ENCODE peak calls at places on chromosomes 12 and 14, in nine cellular contexts. One of them, this sample, is unnamed.
A peak's percentile ranks its signal among the peaks of the same experiment; 100 is the strongest.

GRCh38 chr12:71804505-71804904 is 35.1 kb upstream of the TBC1D15 start:
- DNase-seq in HEK293T: no peak
- DNase-seq in NCI-H2029 treated with DMSO at 0.1 percent for 48 hours: no peak
- DNase-seq in left ventricle myocardium superior: no peak
- DNase-seq in kidney epithelial cell: no peak
- DNase-seq in skeletal muscle cell: no peak
- DNase-seq in stimulated activated CD4-positive, alpha-beta T cell treated with anti-CD3 and anti-CD28 coated beads, Interleukin-15, amount 100 ng/mL, for 48 hours: no peak
- DNase-seq in activated T-cell treated with anti-CD3 and anti-CD28 coated beads, Interleukin-2, amount 50 U/mL, for 4 hours: no peak
- DNase-seq in NCI-H1694 treated with DMSO at 0.1 percent for 48 hours: no peak
- DNase-seq in this sample: no peak

GRCh38 chr12:79927772-79928474 is 7.0 kb downstream of the PPP1R12A start:
- DNase-seq in NCI-H1694 treated with DMSO at 0.1 percent for 48 hours: no peak
- DNase-seq in HEK293T: no peak
- DNase-seq in kidney epithelial cell: no peak
- DNase-seq in stimulated activated CD4-positive, alpha-beta T cell treated with anti-CD3 and anti-CD28 coated beads, Interleukin-15, amount 100 ng/mL, for 48 hours: no peak
- DNase-seq in left ventricle myocardium superior: no peak
- DNase-seq in activated T-cell treated with anti-CD3 and anti-CD28 coated beads, Interleukin-2, amount 50 U/mL, for 4 hours: peak; percentile 21
- DNase-seq in skeletal muscle cell: no peak
- DNase-seq in NCI-H2029 treated with DMSO at 0.1 percent for 48 hours: no peak
- DNase-seq in this sample: no peak

GRCh38 chr12:49232940-49233841 is 31.7 kb upstream of the TUBA1C start:
- DNase-seq in activated T-cell treated with anti-CD3 and anti-CD28 coated beads, Interleukin-2, amount 50 U/mL, for 4 hours: no peak
- DNase-seq in kidney epithelial cell: no peak
- DNase-seq in NCI-H1694 treated with DMSO at 0.1 percent for 48 hours: peak; percentile 66
- DNase-seq in NCI-H2029 treated with DMSO at 0.1 percent for 48 hours: peak; percentile 65
- DNase-seq in skeletal muscle cell: no peak
- DNase-seq in HEK293T: peak; percentile 45
- DNase-seq in stimulated activated CD4-positive, alpha-beta T cell treated with anti-CD3 and anti-CD28 coated beads, Interleukin-15, amount 100 ng/mL, for 48 hours: no peak
- DNase-seq in left ventricle myocardium superior: peak; percentile 81
- DNase-seq in this sample: peak; percentile 64

GRCh38 chr14:73467800-73468199 is 9.5 kb upstream of the NUMB start:
- DNase-seq in stimulated activated CD4-positive, alpha-beta T cell treated with anti-CD3 and anti-CD28 coated beads, Interleukin-15, amount 100 ng/mL, for 48 hours: no peak
- DNase-seq in NCI-H2029 treated with DMSO at 0.1 percent for 48 hours: no peak
- DNase-seq in left ventricle myocardium superior: no peak
- DNase-seq in HEK293T: no peak
- DNase-seq in NCI-H1694 treated with DMSO at 0.1 percent for 48 hours: no peak
- DNase-seq in skeletal muscle cell: peak; percentile 80
- DNase-seq in kidney epithelial cell: no peak
- DNase-seq in activated T-cell treated with anti-CD3 and anti-CD28 coated beads, Interleukin-2, amount 50 U/mL, for 4 hours: peak; percentile 24
- DNase-seq in this sample: no peak

GRCh38 chr14:106286697-106287290 is 760.4 kb downstream of the TMEM121 start:
- DNase-seq in NCI-H2029 treated with DMSO at 0.1 percent for 48 hours: no peak
- DNase-seq in skeletal muscle cell: no peak
- DNase-seq in kidney epithelial cell: no peak
- DNase-seq in activated T-cell treated with anti-CD3 and anti-CD28 coated beads, Interleukin-2, amount 50 U/mL, for 4 hours: no peak
- DNase-seq in HEK293T: peak; percentile 27
- DNase-seq in left ventricle myocardium superior: no peak
- DNase-seq in stimulated activated CD4-positive, alpha-beta T cell treated with anti-CD3 and anti-CD28 coated beads, Interleukin-15, amount 100 ng/mL, for 48 hours: no peak
- DNase-seq in NCI-H1694 treated with DMSO at 0.1 percent for 48 hours: no peak
- DNase-seq in this sample: no peak

GRCh38 chr12:22287056-22287455 is 47.5 kb downstream of the ST8SIA1 start:
- DNase-seq in skeletal muscle cell: no peak
- DNase-seq in NCI-H2029 treated with DMSO at 0.1 percent for 48 hours: no peak
- DNase-seq in HEK293T: no peak
- DNase-seq in kidney epithelial cell: no peak
- DNase-seq in stimulated activated CD4-positive, alpha-beta T cell treated with anti-CD3 and anti-CD28 coated beads, Interleukin-15, amount 100 ng/mL, for 48 hours: no peak
- DNase-seq in NCI-H1694 treated with DMSO at 0.1 percent for 48 hours: no peak
- DNase-seq in activated T-cell treated with anti-CD3 and anti-CD28 coated beads, Interleukin-2, amount 50 U/mL, for 4 hours: no peak
- DNase-seq in left ventricle myocardium superior: no peak
- DNase-seq in this sample: no peak

GRCh38 chr12:108854055-108854452 is 3.3 kb downstream of the SSH1 start:
- DNase-seq in left ventricle myocardium superior: no peak
- DNase-seq in HEK293T: no peak
- DNase-seq in NCI-H1694 treated with DMSO at 0.1 percent for 48 hours: no peak
- DNase-seq in kidney epithelial cell: no peak
- DNase-seq in stimulated activated CD4-positive, alpha-beta T cell treated with anti-CD3 and anti-CD28 coated beads, Interleukin-15, amount 100 ng/mL, for 48 hours: no peak
- DNase-seq in activated T-cell treated with anti-CD3 and anti-CD28 coated beads, Interleukin-2, amount 50 U/mL, for 4 hours: no peak
- DNase-seq in skeletal muscle cell: peak; percentile 90
- DNase-seq in NCI-H2029 treated with DMSO at 0.1 percent for 48 hours: no peak
- DNase-seq in this sample: no peak

GRCh38 chr14:66649515-66649914 is 141.6 kb downstream of the GPHN start:
- DNase-seq in stimulated activated CD4-positive, alpha-beta T cell treated with anti-CD3 and anti-CD28 coated beads, Interleukin-15, amount 100 ng/mL, for 48 hours: no peak
- DNase-seq in skeletal muscle cell: no peak
- DNase-seq in activated T-cell treated with anti-CD3 and anti-CD28 coated beads, Interleukin-2, amount 50 U/mL, for 4 hours: no peak
- DNase-seq in left ventricle myocardium superior: no peak
- DNase-seq in HEK293T: no peak
- DNase-seq in NCI-H2029 treated with DMSO at 0.1 percent for 48 hours: no peak
- DNase-seq in kidney epithelial cell: no peak
- DNase-seq in NCI-H1694 treated with DMSO at 0.1 percent for 48 hours: no peak
- DNase-seq in this sample: no peak

GRCh38 chr12:115383668-115384067 is 699.7 kb upstream of the TBX3 start:
- DNase-seq in stimulated activated CD4-positive, alpha-beta T cell treated with anti-CD3 and anti-CD28 coated beads, Interleukin-15, amount 100 ng/mL, for 48 hours: no peak
- DNase-seq in NCI-H1694 treated with DMSO at 0.1 percent for 48 hours: no peak
- DNase-seq in NCI-H2029 treated with DMSO at 0.1 percent for 48 hours: no peak
- DNase-seq in kidney epithelial cell: no peak
- DNase-seq in activated T-cell treated with anti-CD3 and anti-CD28 coated beads, Interleukin-2, amount 50 U/mL, for 4 hours: no peak
- DNase-seq in skeletal muscle cell: peak; percentile 75
- DNase-seq in HEK293T: no peak
- DNase-seq in left ventricle myocardium superior: no peak
- DNase-seq in this sample: no peak

GRCh38 chr12:2324375-2324774 is 271.6 kb downstream of the CACNA1C start:
- DNase-seq in NCI-H2029 treated with DMSO at 0.1 percent for 48 hours: peak; percentile 92
- DNase-seq in skeletal muscle cell: no peak
- DNase-seq in NCI-H1694 treated with DMSO at 0.1 percent for 48 hours: peak; percentile 54
- DNase-seq in kidney epithelial cell: no peak
- DNase-seq in activated T-cell treated with anti-CD3 and anti-CD28 coated beads, Interleukin-2, amount 50 U/mL, for 4 hours: no peak
- DNase-seq in left ventricle myocardium superior: no peak
- DNase-seq in HEK293T: no peak
- DNase-seq in stimulated activated CD4-positive, alpha-beta T cell treated with anti-CD3 and anti-CD28 coated beads, Interleukin-15, amount 100 ng/mL, for 48 hours: no peak
- DNase-seq in this sample: no peak

GRCh38 chr12:69726922-69727321 is 11.7 kb upstream of the RAB3IP start:
- DNase-seq in left ventricle myocardium superior: no peak
- DNase-seq in NCI-H2029 treated with DMSO at 0.1 percent for 48 hours: no peak
- DNase-seq in skeletal muscle cell: no peak
- DNase-seq in stimulated activated CD4-positive, alpha-beta T cell treated with anti-CD3 and anti-CD28 coated beads, Interleukin-15, amount 100 ng/mL, for 48 hours: no peak
- DNase-seq in activated T-cell treated with anti-CD3 and anti-CD28 coated beads, Interleukin-2, amount 50 U/mL, for 4 hours: no peak
- DNase-seq in NCI-H1694 treated with DMSO at 0.1 percent for 48 hours: no peak
- DNase-seq in HEK293T: no peak
- DNase-seq in kidney epithelial cell: no peak
- DNase-seq in this sample: no peak

GRCh38 chr14:62645649-62646048 is 399.6 kb downstream of the KCNH5 start:
- DNase-seq in kidney epithelial cell: no peak
- DNase-seq in skeletal muscle cell: no peak
- DNase-seq in NCI-H2029 treated with DMSO at 0.1 percent for 48 hours: no peak
- DNase-seq in NCI-H1694 treated with DMSO at 0.1 percent for 48 hours: no peak
- DNase-seq in left ventricle myocardium superior: no peak
- DNase-seq in HEK293T: no peak
- DNase-seq in activated T-cell treated with anti-CD3 and anti-CD28 coated beads, Interleukin-2, amount 50 U/mL, for 4 hours: no peak
- DNase-seq in stimulated activated CD4-positive, alpha-beta T cell treated with anti-CD3 and anti-CD28 coated beads, Interleukin-15, amount 100 ng/mL, for 48 hours: no peak
- DNase-seq in this sample: no peak

GRCh38 chr12:67391034-67391433 is 121.9 kb downstream of the CAND1 start:
- DNase-seq in activated T-cell treated with anti-CD3 and anti-CD28 coated beads, Interleukin-2, amount 50 U/mL, for 4 hours: no peak
- DNase-seq in HEK293T: no peak
- DNase-seq in left ventricle myocardium superior: no peak
- DNase-seq in stimulated activated CD4-positive, alpha-beta T cell treated with anti-CD3 and anti-CD28 coated beads, Interleukin-15, amount 100 ng/mL, for 48 hours: no peak
- DNase-seq in kidney epithelial cell: no peak
- DNase-seq in skeletal muscle cell: no peak
- DNase-seq in NCI-H2029 treated with DMSO at 0.1 percent for 48 hours: no peak
- DNase-seq in NCI-H1694 treated with DMSO at 0.1 percent for 48 hours: no peak
- DNase-seq in this sample: no peak

GRCh38 chr14:92647499-92648279 is 100.7 kb downstream of the LGMN start:
- DNase-seq in activated T-cell treated with anti-CD3 and anti-CD28 coated beads, Interleukin-2, amount 50 U/mL, for 4 hours: no peak
- DNase-seq in stimulated activated CD4-positive, alpha-beta T cell treated with anti-CD3 and anti-CD28 coated beads, Interleukin-15, amount 100 ng/mL, for 48 hours: no peak
- DNase-seq in left ventricle myocardium superior: no peak
- DNase-seq in kidney epithelial cell: no peak
- DNase-seq in NCI-H1694 treated with DMSO at 0.1 percent for 48 hours: no peak
- DNase-seq in HEK293T: no peak
- DNase-seq in skeletal muscle cell: no peak
- DNase-seq in NCI-H2029 treated with DMSO at 0.1 percent for 48 hours: no peak
- DNase-seq in this sample: no peak

GRCh38 chr12:69284131-69284530 is 44.8 kb downstream of the CPSF6 start:
- DNase-seq in left ventricle myocardium superior: peak; percentile 87
- DNase-seq in kidney epithelial cell: peak; percentile 19
- DNase-seq in NCI-H2029 treated with DMSO at 0.1 percent for 48 hours: peak; percentile 68
- DNase-seq in HEK293T: peak; percentile 74
- DNase-seq in stimulated activated CD4-positive, alpha-beta T cell treated with anti-CD3 and anti-CD28 coated beads, Interleukin-15, amount 100 ng/mL, for 48 hours: no peak
- DNase-seq in skeletal muscle cell: peak; percentile 49
- DNase-seq in NCI-H1694 treated with DMSO at 0.1 percent for 48 hours: no peak
- DNase-seq in activated T-cell treated with anti-CD3 and anti-CD28 coated beads, Interleukin-2, amount 50 U/mL, for 4 hours: no peak
- DNase-seq in this sample: peak; percentile 40

GRCh38 chr14:87108726-87109125 is 884.3 kb downstream of the GALC start:
- DNase-seq in NCI-H2029 treated with DMSO at 0.1 percent for 48 hours: no peak
- DNase-seq in activated T-cell treated with anti-CD3 and anti-CD28 coated beads, Interleukin-2, amount 50 U/mL, for 4 hours: no peak
- DNase-seq in stimulated activated CD4-positive, alpha-beta T cell treated with anti-CD3 and anti-CD28 coated beads, Interleukin-15, amount 100 ng/mL, for 48 hours: no peak
- DNase-seq in NCI-H1694 treated with DMSO at 0.1 percent for 48 hours: peak; percentile 66
- DNase-seq in HEK293T: no peak
- DNase-seq in skeletal muscle cell: peak; percentile 30
- DNase-seq in left ventricle myocardium superior: no peak
- DNase-seq in kidney epithelial cell: peak; percentile 16
- DNase-seq in this sample: no peak

GRCh38 chr12:130775953-130776856 is 60.1 kb upstream of the RIMBP2 start:
- DNase-seq in HEK293T: no peak
- DNase-seq in NCI-H1694 treated with DMSO at 0.1 percent for 48 hours: no peak
- DNase-seq in NCI-H2029 treated with DMSO at 0.1 percent for 48 hours: no peak
- DNase-seq in skeletal muscle cell: peak; percentile 75
- DNase-seq in stimulated activated CD4-positive, alpha-beta T cell treated with anti-CD3 and anti-CD28 coated beads, Interleukin-15, amount 100 ng/mL, for 48 hours: peak; percentile 60
- DNase-seq in activated T-cell treated with anti-CD3 and anti-CD28 coated beads, Interleukin-2, amount 50 U/mL, for 4 hours: peak; percentile 57
- DNase-seq in left ventricle myocardium superior: peak; percentile 58
- DNase-seq in kidney epithelial cell: peak; percentile 51
- DNase-seq in this sample: peak; percentile 69

GRCh38 chr12:49777800-49778748 is 36.7 kb downstream of the TMBIM6 start:
- DNase-seq in NCI-H2029 treated with DMSO at 0.1 percent for 48 hours: no peak
- DNase-seq in NCI-H1694 treated with DMSO at 0.1 percent for 48 hours: peak; percentile 18
- DNase-seq in skeletal muscle cell: no peak
- DNase-seq in stimulated activated CD4-positive, alpha-beta T cell treated with anti-CD3 and anti-CD28 coated beads, Interleukin-15, amount 100 ng/mL, for 48 hours: peak; percentile 35
- DNase-seq in kidney epithelial cell: no peak
- DNase-seq in HEK293T: peak; percentile 78
- DNase-seq in activated T-cell treated with anti-CD3 and anti-CD28 coated beads, Interleukin-2, amount 50 U/mL, for 4 hours: peak; percentile 79
- DNase-seq in left ventricle myocardium superior: peak; percentile 72
- DNase-seq in this sample: peak; percentile 57

GRCh38 chr12:16352481-16352880 is 5.0 kb downstream of the MGST1 start:
- DNase-seq in kidney epithelial cell: no peak
- DNase-seq in stimulated activated CD4-positive, alpha-beta T cell treated with anti-CD3 and anti-CD28 coated beads, Interleukin-15, amount 100 ng/mL, for 48 hours: no peak
- DNase-seq in HEK293T: no peak
- DNase-seq in skeletal muscle cell: no peak
- DNase-seq in NCI-H1694 treated with DMSO at 0.1 percent for 48 hours: no peak
- DNase-seq in left ventricle myocardium superior: no peak
- DNase-seq in NCI-H2029 treated with DMSO at 0.1 percent for 48 hours: no peak
- DNase-seq in activated T-cell treated with anti-CD3 and anti-CD28 coated beads, Interleukin-2, amount 50 U/mL, for 4 hours: no peak
- DNase-seq in this sample: no peak

GRCh38 chr12:53004582-53004981 is 1.7 kb upstream of the EIF4B start:
- DNase-seq in NCI-H2029 treated with DMSO at 0.1 percent for 48 hours: no peak
- DNase-seq in HEK293T: no peak
- DNase-seq in stimulated activated CD4-positive, alpha-beta T cell treated with anti-CD3 and anti-CD28 coated beads, Interleukin-15, amount 100 ng/mL, for 48 hours: no peak
- DNase-seq in left ventricle myocardium superior: no peak
- DNase-seq in NCI-H1694 treated with DMSO at 0.1 percent for 48 hours: no peak
- DNase-seq in skeletal muscle cell: no peak
- DNase-seq in kidney epithelial cell: no peak
- DNase-seq in activated T-cell treated with anti-CD3 and anti-CD28 coated beads, Interleukin-2, amount 50 U/mL, for 4 hours: no peak
- DNase-seq in this sample: no peak

GRCh38 chr14:49505026-49505766 is 81.0 kb downstream of the RPS29 start:
- DNase-seq in kidney epithelial cell: peak; percentile 88
- DNase-seq in stimulated activated CD4-positive, alpha-beta T cell treated with anti-CD3 and anti-CD28 coated beads, Interleukin-15, amount 100 ng/mL, for 48 hours: no peak
- DNase-seq in left ventricle myocardium superior: no peak
- DNase-seq in HEK293T: no peak
- DNase-seq in activated T-cell treated with anti-CD3 and anti-CD28 coated beads, Interleukin-2, amount 50 U/mL, for 4 hours: no peak
- DNase-seq in skeletal muscle cell: no peak
- DNase-seq in NCI-H1694 treated with DMSO at 0.1 percent for 48 hours: no peak
- DNase-seq in NCI-H2029 treated with DMSO at 0.1 percent for 48 hours: no peak
- DNase-seq in this sample: no peak

GRCh38 chr14:39469094-39469710 is 37.0 kb upstream of the FBXO33 start:
- DNase-seq in left ventricle myocardium superior: no peak
- DNase-seq in skeletal muscle cell: no peak
- DNase-seq in NCI-H1694 treated with DMSO at 0.1 percent for 48 hours: no peak
- DNase-seq in activated T-cell treated with anti-CD3 and anti-CD28 coated beads, Interleukin-2, amount 50 U/mL, for 4 hours: peak; percentile 5
- DNase-seq in HEK293T: peak; percentile 12
- DNase-seq in NCI-H2029 treated with DMSO at 0.1 percent for 48 hours: no peak
- DNase-seq in stimulated activated CD4-positive, alpha-beta T cell treated with anti-CD3 and anti-CD28 coated beads, Interleukin-15, amount 100 ng/mL, for 48 hours: no peak
- DNase-seq in kidney epithelial cell: no peak
- DNase-seq in this sample: peak; percentile 51

GRCh38 chr12:104669057-104669770 is 212.5 kb downstream of the CHST11 start:
- DNase-seq in kidney epithelial cell: no peak
- DNase-seq in NCI-H2029 treated with DMSO at 0.1 percent for 48 hours: no peak
- DNase-seq in HEK293T: peak; percentile 30
- DNase-seq in activated T-cell treated with anti-CD3 and anti-CD28 coated beads, Interleukin-2, amount 50 U/mL, for 4 hours: no peak
- DNase-seq in NCI-H1694 treated with DMSO at 0.1 percent for 48 hours: peak; percentile 70
- DNase-seq in stimulated activated CD4-positive, alpha-beta T cell treated with anti-CD3 and anti-CD28 coated beads, Interleukin-15, amount 100 ng/mL, for 48 hours: no peak
- DNase-seq in skeletal muscle cell: no peak
- DNase-seq in left ventricle myocardium superior: peak; percentile 84
- DNase-seq in this sample: peak; percentile 47

GRCh38 chr12:47236109-47236714 is 156.5 kb upstream of the AMIGO2 start:
- DNase-seq in kidney epithelial cell: peak; percentile 34
- DNase-seq in skeletal muscle cell: peak; percentile 66
- DNase-seq in HEK293T: no peak
- DNase-seq in NCI-H1694 treated with DMSO at 0.1 percent for 48 hours: no peak
- DNase-seq in left ventricle myocardium superior: no peak
- DNase-seq in NCI-H2029 treated with DMSO at 0.1 percent for 48 hours: no peak
- DNase-seq in stimulated activated CD4-positive, alpha-beta T cell treated with anti-CD3 and anti-CD28 coated beads, Interleukin-15, amount 100 ng/mL, for 48 hours: no peak
- DNase-seq in activated T-cell treated with anti-CD3 and anti-CD28 coated beads, Interleukin-2, amount 50 U/mL, for 4 hours: no peak
- DNase-seq in this sample: no peak

GRCh38 chr12:124523071-124523470 is 44.3 kb downstream of the NCOR2 start:
- DNase-seq in NCI-H1694 treated with DMSO at 0.1 percent for 48 hours: peak; percentile 80
- DNase-seq in activated T-cell treated with anti-CD3 and anti-CD28 coated beads, Interleukin-2, amount 50 U/mL, for 4 hours: no peak
- DNase-seq in HEK293T: no peak
- DNase-seq in left ventricle myocardium superior: peak; percentile 48
- DNase-seq in skeletal muscle cell: no peak
- DNase-seq in kidney epithelial cell: no peak
- DNase-seq in NCI-H2029 treated with DMSO at 0.1 percent for 48 hours: no peak
- DNase-seq in stimulated activated CD4-positive, alpha-beta T cell treated with anti-CD3 and anti-CD28 coated beads, Interleukin-15, amount 100 ng/mL, for 48 hours: no peak
- DNase-seq in this sample: no peak

GRCh38 chr12:131279281-131279921 is 325.7 kb downstream of the ADGRD1 start:
- DNase-seq in left ventricle myocardium superior: peak; percentile 15
- DNase-seq in kidney epithelial cell: no peak
- DNase-seq in NCI-H2029 treated with DMSO at 0.1 percent for 48 hours: no peak
- DNase-seq in activated T-cell treated with anti-CD3 and anti-CD28 coated beads, Interleukin-2, amount 50 U/mL, for 4 hours: no peak
- DNase-seq in NCI-H1694 treated with DMSO at 0.1 percent for 48 hours: no peak
- DNase-seq in skeletal muscle cell: no peak
- DNase-seq in HEK293T: no peak
- DNase-seq in stimulated activated CD4-positive, alpha-beta T cell treated with anti-CD3 and anti-CD28 coated beads, Interleukin-15, amount 100 ng/mL, for 48 hours: no peak
- DNase-seq in this sample: no peak

GRCh38 chr12:53982616-53983579 is 2.0 kb upstream of the HOXC10 start:
- DNase-seq in HEK293T: no peak
- DNase-seq in stimulated activated CD4-positive, alpha-beta T cell treated with anti-CD3 and anti-CD28 coated beads, Interleukin-15, amount 100 ng/mL, for 48 hours: no peak
- DNase-seq in skeletal muscle cell: no peak
- DNase-seq in NCI-H2029 treated with DMSO at 0.1 percent for 48 hours: no peak
- DNase-seq in activated T-cell treated with anti-CD3 and anti-CD28 coated beads, Interleukin-2, amount 50 U/mL, for 4 hours: no peak
- DNase-seq in kidney epithelial cell: no peak
- DNase-seq in left ventricle myocardium superior: no peak
- DNase-seq in NCI-H1694 treated with DMSO at 0.1 percent for 48 hours: no peak
- DNase-seq in this sample: no peak

This sample was measured in neural crest cell.